ENCODE peak calls at places on chromosomes 11 and 22, in six cellular contexts. One of them, this sample, is unnamed.

GRCh38 chr11:10654211-10655150 is 39.1 kb downstream of the IRAG1 start:
- DNase-seq in heart right ventricle: no peak
- DNase-seq in tibial artery: no peak
- DNase-seq in neural progenitor cell: peak
- DNase-seq in HCT116: peak
- DNase-seq in CD4-positive, CD25-positive, alpha-beta regulatory T cell: peak
- DNase-seq in this sample: no peak

GRCh38 chr11:66421492-66422205 is 814 bp downstream of the NPAS4 start:
- DNase-seq in heart right ventricle: peak
- DNase-seq in tibial artery: peak
- DNase-seq in neural progenitor cell: peak
- DNase-seq in HCT116: peak
- DNase-seq in CD4-positive, CD25-positive, alpha-beta regulatory T cell: peak
- DNase-seq in this sample: peak

GRCh38 chr22:44995282-44995597 is 14.6 kb downstream of the PHF21B start:
- DNase-seq in heart right ventricle: no peak
- DNase-seq in tibial artery: no peak
- DNase-seq in neural progenitor cell: no peak
- DNase-seq in HCT116: no peak
- DNase-seq in CD4-positive, CD25-positive, alpha-beta regulatory T cell: no peak
- DNase-seq in this sample: no peak

GRCh38 chr22:39664485-39665200 is 94.1 kb downstream of the CACNA1I start:
- DNase-seq in heart right ventricle: no peak
- DNase-seq in tibial artery: no peak
- DNase-seq in neural progenitor cell: peak
- DNase-seq in HCT116: no peak
- DNase-seq in CD4-positive, CD25-positive, alpha-beta regulatory T cell: peak
- DNase-seq in this sample: no peak

GRCh38 chr11:2742611-2743426 is 43.0 kb upstream of the KCNQ1OT1 start:
- DNase-seq in heart right ventricle: no peak
- DNase-seq in tibial artery: peak
- DNase-seq in neural progenitor cell: no peak
- DNase-seq in HCT116: no peak
- DNase-seq in CD4-positive, CD25-positive, alpha-beta regulatory T cell: no peak
- DNase-seq in this sample: no peak

GRCh38 chr22:47316020-47316419 is 553.6 kb downstream of the TBC1D22A start:
- DNase-seq in heart right ventricle: no peak
- DNase-seq in tibial artery: no peak
- DNase-seq in neural progenitor cell: no peak
- DNase-seq in HCT116: no peak
- DNase-seq in CD4-positive, CD25-positive, alpha-beta regulatory T cell: no peak
- DNase-seq in this sample: no peak

GRCh38 chr22:45322873-45323525 is 13.3 kb downstream of the FAM118A start:
- DNase-seq in heart right ventricle: no peak
- DNase-seq in tibial artery: no peak
- DNase-seq in neural progenitor cell: no peak
- DNase-seq in HCT116: no peak
- DNase-seq in CD4-positive, CD25-positive, alpha-beta regulatory T cell: no peak
- DNase-seq in this sample: no peak

GRCh38 chr11:94805994-94806393 is 37.8 kb downstream of the AMOTL1 start:
- DNase-seq in heart right ventricle: no peak
- DNase-seq in tibial artery: no peak
- DNase-seq in neural progenitor cell: no peak
- DNase-seq in HCT116: no peak
- DNase-seq in CD4-positive, CD25-positive, alpha-beta regulatory T cell: no peak
- DNase-seq in this sample: no peak

GRCh38 chr11:75159081-75159953 is 8.4 kb downstream of the SLCO2B1 start:
- DNase-seq in heart right ventricle: no peak
- DNase-seq in tibial artery: no peak
- DNase-seq in neural progenitor cell: peak
- DNase-seq in HCT116: no peak
- DNase-seq in CD4-positive, CD25-positive, alpha-beta regulatory T cell: no peak
- DNase-seq in this sample: no peak

GRCh38 chr11:12532580-12532979 is 141.6 kb upstream of the TEAD1 start:
- DNase-seq in heart right ventricle: no peak
- DNase-seq in tibial artery: peak
- DNase-seq in neural progenitor cell: no peak
- DNase-seq in HCT116: no peak
- DNase-seq in CD4-positive, CD25-positive, alpha-beta regulatory T cell: no peak
- DNase-seq in this sample: no peak

GRCh38 chr22:48424661-48425060 is 1403.0 kb downstream of the BRD1 start:
- DNase-seq in heart right ventricle: no peak
- DNase-seq in tibial artery: peak
- DNase-seq in neural progenitor cell: no peak
- DNase-seq in HCT116: no peak
- DNase-seq in CD4-positive, CD25-positive, alpha-beta regulatory T cell: no peak
- DNase-seq in this sample: no peak

GRCh38 chr22:49502126-49502826 is 325.4 kb downstream of the BRD1 start:
- DNase-seq in heart right ventricle: no peak
- DNase-seq in tibial artery: no peak
- DNase-seq in neural progenitor cell: no peak
- DNase-seq in HCT116: peak
- DNase-seq in CD4-positive, CD25-positive, alpha-beta regulatory T cell: peak
- DNase-seq in this sample: no peak

GRCh38 chr11:20669833-20670684 is 673 bp downstream of the NELL1 start:
- DNase-seq in heart right ventricle: no peak
- DNase-seq in tibial artery: no peak
- DNase-seq in neural progenitor cell: peak
- DNase-seq in HCT116: no peak
- DNase-seq in CD4-positive, CD25-positive, alpha-beta regulatory T cell: no peak
- DNase-seq in this sample: no peak

GRCh38 chr22:28139993-28140392 is 220.9 kb upstream of the PITPNB start:
- DNase-seq in heart right ventricle: no peak
- DNase-seq in tibial artery: no peak
- DNase-seq in neural progenitor cell: no peak
- DNase-seq in HCT116: no peak
- DNase-seq in CD4-positive, CD25-positive, alpha-beta regulatory T cell: no peak
- DNase-seq in this sample: peak

GRCh38 chr22:46730568-46731245 is 7.3 kb downstream of the CERK start:
- DNase-seq in heart right ventricle: peak
- DNase-seq in tibial artery: no peak
- DNase-seq in neural progenitor cell: no peak
- DNase-seq in HCT116: no peak
- DNase-seq in CD4-positive, CD25-positive, alpha-beta regulatory T cell: no peak
- DNase-seq in this sample: no peak

GRCh38 chr11:96869207-96869606 is 479.4 kb downstream of the JRKL start:
- DNase-seq in heart right ventricle: no peak
- DNase-seq in tibial artery: no peak
- DNase-seq in neural progenitor cell: no peak
- DNase-seq in HCT116: no peak
- DNase-seq in CD4-positive, CD25-positive, alpha-beta regulatory T cell: no peak
- DNase-seq in this sample: no peak

GRCh38 chr11:91700854-91701253 is 523.8 kb upstream of the FAT3 start:
- DNase-seq in heart right ventricle: no peak
- DNase-seq in tibial artery: no peak
- DNase-seq in neural progenitor cell: no peak
- DNase-seq in HCT116: no peak
- DNase-seq in CD4-positive, CD25-positive, alpha-beta regulatory T cell: no peak
- DNase-seq in this sample: no peak

GRCh38 chr22:44031111-44031963 is 7.2 kb downstream of the PARVB start:
- DNase-seq in heart right ventricle: no peak
- DNase-seq in tibial artery: no peak
- DNase-seq in neural progenitor cell: no peak
- DNase-seq in HCT116: no peak
- DNase-seq in CD4-positive, CD25-positive, alpha-beta regulatory T cell: peak
- DNase-seq in this sample: no peak

GRCh38 chr11:107653077-107653476 is 58.8 kb downstream of the SLN start:
- DNase-seq in heart right ventricle: no peak
- DNase-seq in tibial artery: no peak
- DNase-seq in neural progenitor cell: no peak
- DNase-seq in HCT116: no peak
- DNase-seq in CD4-positive, CD25-positive, alpha-beta regulatory T cell: no peak
- DNase-seq in this sample: no peak

GRCh38 chr22:43817402-43817801 is 5.3 kb upstream of the EFCAB6 start:
- DNase-seq in heart right ventricle: no peak
- DNase-seq in tibial artery: peak
- DNase-seq in neural progenitor cell: no peak
- DNase-seq in HCT116: no peak
- DNase-seq in CD4-positive, CD25-positive, alpha-beta regulatory T cell: no peak
- DNase-seq in this sample: no peak

GRCh38 chr11:67468056-67468455 is 995 bp downstream of the TMEM134 start:
- DNase-seq in heart right ventricle: no peak
- DNase-seq in tibial artery: peak
- DNase-seq in neural progenitor cell: no peak
- DNase-seq in HCT116: no peak
- DNase-seq in CD4-positive, CD25-positive, alpha-beta regulatory T cell: no peak
- DNase-seq in this sample: peak

GRCh38 chr22:49749885-49750510 is 77.7 kb downstream of the BRD1 start:
- DNase-seq in heart right ventricle: no peak
- DNase-seq in tibial artery: peak
- DNase-seq in neural progenitor cell: no peak
- DNase-seq in HCT116: no peak
- DNase-seq in CD4-positive, CD25-positive, alpha-beta regulatory T cell: no peak
- DNase-seq in this sample: no peak

GRCh38 chr11:20158597-20159257 is 1.5 kb downstream of the DBX1 start:
- DNase-seq in heart right ventricle: peak
- DNase-seq in tibial artery: no peak
- DNase-seq in neural progenitor cell: peak
- DNase-seq in HCT116: no peak
- DNase-seq in CD4-positive, CD25-positive, alpha-beta regulatory T cell: peak
- DNase-seq in this sample: no peak

DNA sequence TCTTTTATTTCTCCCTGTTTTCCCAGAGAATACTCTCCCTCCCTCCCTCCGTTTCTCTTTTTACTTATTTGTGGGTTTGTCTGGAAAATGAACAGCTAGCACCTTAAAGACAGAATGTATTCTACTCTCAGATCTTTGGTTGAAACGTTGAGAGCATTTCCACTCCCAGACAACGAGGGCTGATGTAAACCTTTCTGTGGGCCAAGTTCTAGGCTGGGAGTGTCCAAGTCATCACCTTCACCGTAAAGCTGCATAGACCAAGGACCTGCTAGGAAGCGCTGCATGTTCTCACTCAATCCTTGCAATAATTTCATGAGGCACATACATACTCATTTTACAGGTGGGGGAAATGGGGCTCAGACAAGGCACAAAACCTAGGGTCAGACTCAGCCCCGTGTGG is 32.4 kb downstream of the MYH9 start:
- DNase-seq in heart right ventricle: no peak
- DNase-seq in tibial artery: no peak
- DNase-seq in neural progenitor cell: no peak
- DNase-seq in HCT116: no peak
- DNase-seq in CD4-positive, CD25-positive, alpha-beta regulatory T cell: no peak
- DNase-seq in this sample: no peak
- H3K27ac ChIP-seq in heart right ventricle: peak
- H3K27ac ChIP-seq in tibial artery: peak
- H3K27ac ChIP-seq in neural progenitor cell: no peak
- H3K27ac ChIP-seq in HCT116: no peak
- H3K27ac ChIP-seq in CD4-positive, CD25-positive, alpha-beta regulatory T cell: peak
- H3K27ac ChIP-seq in this sample: peak

GRCh38 chr22:42439021-42439420 is 6.8 kb upstream of the NFAM1 start:
- DNase-seq in heart right ventricle: no peak
- DNase-seq in tibial artery: no peak
- DNase-seq in neural progenitor cell: no peak
- DNase-seq in HCT116: no peak
- DNase-seq in CD4-positive, CD25-positive, alpha-beta regulatory T cell: no peak
- DNase-seq in this sample: no peak
- H3K27ac ChIP-seq in heart right ventricle: no peak
- H3K27ac ChIP-seq in tibial artery: no peak
- H3K27ac ChIP-seq in neural progenitor cell: no peak
- H3K27ac ChIP-seq in HCT116: no peak
- H3K27ac ChIP-seq in CD4-positive, CD25-positive, alpha-beta regulatory T cell: no peak
- H3K27ac ChIP-seq in this sample: no peak

GRCh38 chr22:24117942-24118341 is 63.3 kb upstream of the SUSD2 start:
- DNase-seq in heart right ventricle: no peak
- DNase-seq in tibial artery: no peak
- DNase-seq in neural progenitor cell: peak
- DNase-seq in HCT116: no peak
- DNase-seq in CD4-positive, CD25-positive, alpha-beta regulatory T cell: no peak
- DNase-seq in this sample: no peak
- H3K27ac ChIP-seq in heart right ventricle: no peak
- H3K27ac ChIP-seq in tibial artery: no peak
- H3K27ac ChIP-seq in neural progenitor cell: no peak
- H3K27ac ChIP-seq in HCT116: no peak
- H3K27ac ChIP-seq in CD4-positive, CD25-positive, alpha-beta regulatory T cell: no peak
- H3K27ac ChIP-seq in this sample: no peak

DNA sequence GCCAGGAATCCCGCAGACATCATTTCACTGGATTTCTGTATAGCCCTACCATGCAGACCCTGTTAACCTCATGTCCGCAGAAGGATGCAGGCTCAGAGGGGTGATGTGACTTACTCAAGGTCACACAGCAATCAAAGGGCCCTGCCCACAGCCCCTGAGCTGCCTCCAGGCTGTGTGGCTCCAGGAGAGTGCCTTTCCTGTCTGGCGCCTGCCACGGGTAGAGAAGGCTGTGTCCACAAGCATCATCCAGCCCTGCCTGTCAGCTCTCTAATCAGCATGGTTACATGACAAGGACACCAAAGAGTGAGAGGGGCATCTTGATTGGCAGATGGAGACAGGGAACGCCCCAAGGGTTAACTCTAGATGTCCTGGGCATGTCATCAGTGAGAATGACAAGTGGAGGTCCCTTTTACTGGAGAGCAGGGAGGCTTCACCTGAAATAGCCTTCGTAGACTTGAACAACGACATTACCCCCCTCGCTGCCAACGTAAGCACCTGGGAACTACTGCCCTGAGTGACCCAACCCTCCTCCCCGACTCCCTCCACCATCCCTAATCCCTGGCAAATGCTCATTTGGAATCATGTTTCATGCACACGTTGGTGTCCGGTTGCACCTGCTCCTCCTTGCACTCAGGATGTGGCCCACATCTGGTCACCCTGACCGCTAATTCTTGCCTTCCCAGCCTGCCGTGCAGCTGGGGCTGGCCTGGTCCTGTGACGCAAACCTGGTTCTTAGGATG is 6.9 kb downstream of the FGF19 start:
- DNase-seq in heart right ventricle: no peak
- DNase-seq in tibial artery: peak
- DNase-seq in neural progenitor cell: peak
- DNase-seq in HCT116: no peak
- DNase-seq in CD4-positive, CD25-positive, alpha-beta regulatory T cell: no peak
- DNase-seq in this sample: no peak
- H3K27ac ChIP-seq in heart right ventricle: no peak
- H3K27ac ChIP-seq in tibial artery: no peak
- H3K27ac ChIP-seq in neural progenitor cell: no peak
- H3K27ac ChIP-seq in HCT116: peak
- H3K27ac ChIP-seq in CD4-positive, CD25-positive, alpha-beta regulatory T cell: no peak
- H3K27ac ChIP-seq in this sample: no peak

DNA sequence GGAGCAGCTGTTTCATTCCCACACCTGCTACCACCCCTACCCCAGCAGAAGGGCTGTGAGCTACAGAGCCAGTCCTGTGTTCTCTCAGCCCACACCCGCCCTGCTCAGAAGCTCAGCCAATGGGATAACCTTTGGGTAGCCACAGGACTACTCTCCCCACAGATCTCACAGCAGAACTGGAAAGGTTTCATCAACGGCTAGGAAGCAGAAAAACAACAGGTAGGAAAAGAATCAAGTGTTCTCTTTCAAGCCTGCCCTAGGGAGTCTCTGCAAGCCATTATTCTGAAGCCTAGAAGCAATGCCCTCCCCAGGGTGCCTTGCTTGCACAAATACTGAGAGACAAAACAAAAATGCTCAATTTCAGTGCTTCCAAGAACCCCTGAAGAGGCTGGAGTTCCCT is 77.2 kb downstream of the TMPRSS5 start:
- DNase-seq in heart right ventricle: no peak
- DNase-seq in tibial artery: no peak
- DNase-seq in neural progenitor cell: peak
- DNase-seq in HCT116: no peak
- DNase-seq in CD4-positive, CD25-positive, alpha-beta regulatory T cell: no peak
- DNase-seq in this sample: no peak
- H3K27ac ChIP-seq in heart right ventricle: no peak
- H3K27ac ChIP-seq in tibial artery: no peak
- H3K27ac ChIP-seq in neural progenitor cell: no peak
- H3K27ac ChIP-seq in HCT116: no peak
- H3K27ac ChIP-seq in CD4-positive, CD25-positive, alpha-beta regulatory T cell: no peak
- H3K27ac ChIP-seq in this sample: no peak